ENCODE peak calls at places on chromosomes 16 and 17, in seven cellular contexts. One of them, this sample, is unnamed.

GRCh38 chr17:42537826-42538451 is 1.9 kb downstream of the NAGLU start:
- DNase-seq in fibroblast of lung: no peak
- DNase-seq in HCT116: no peak
- DNase-seq in H9: no peak
- DNase-seq in hepatocyte: no peak
- DNase-seq in GM12878: no peak
- DNase-seq in GM23338: no peak
- DNase-seq in this sample: no peak

GRCh38 chr17:46733837-46734516 is 84.5 kb downstream of the WNT3 start:
- DNase-seq in fibroblast of lung: peak; percentile 76
- DNase-seq in HCT116: no peak
- DNase-seq in H9: no peak
- DNase-seq in hepatocyte: no peak
- DNase-seq in GM12878: no peak
- DNase-seq in GM23338: no peak
- DNase-seq in this sample: peak; percentile 79

GRCh38 chr16:49514391-49514980 is 140.9 kb downstream of the C16orf78 start:
- DNase-seq in fibroblast of lung: no peak
- DNase-seq in HCT116: no peak
- DNase-seq in H9: no peak
- DNase-seq in hepatocyte: no peak
- DNase-seq in GM12878: no peak
- DNase-seq in GM23338: no peak
- DNase-seq in this sample: no peak

GRCh38 chr17:54982399-54982798 is 13.8 kb downstream of the STXBP4 start:
- DNase-seq in fibroblast of lung: peak; percentile 78
- DNase-seq in HCT116: no peak
- DNase-seq in H9: no peak
- DNase-seq in hepatocyte: no peak
- DNase-seq in GM12878: no peak
- DNase-seq in GM23338: no peak
- DNase-seq in this sample: no peak

GRCh38 chr17:27457731-27458523 is 1.7 kb downstream of the KSR1 start:
- DNase-seq in fibroblast of lung: no peak
- DNase-seq in HCT116: no peak
- DNase-seq in H9: no peak
- DNase-seq in hepatocyte: peak; percentile 37
- DNase-seq in GM12878: no peak
- DNase-seq in GM23338: peak; percentile 45
- DNase-seq in this sample: no peak

GRCh38 chr16:54174750-54175149 is 111.8 kb downstream of the IRX3 start:
- DNase-seq in fibroblast of lung: no peak
- DNase-seq in HCT116: no peak
- DNase-seq in H9: no peak
- DNase-seq in hepatocyte: no peak
- DNase-seq in GM12878: no peak
- DNase-seq in GM23338: no peak
- DNase-seq in this sample: no peak

GRCh38 chr16:30095166-30096078 is 591 bp downstream of the YPEL3 start:
- DNase-seq in fibroblast of lung: no peak
- DNase-seq in HCT116: no peak
- DNase-seq in H9: no peak
- DNase-seq in hepatocyte: no peak
- DNase-seq in GM12878: no peak
- DNase-seq in GM23338: peak; percentile 57
- DNase-seq in this sample: no peak

GRCh38 chr17:50046667-50047066 is 9.2 kb upstream of the ITGA3 start:
- DNase-seq in fibroblast of lung: no peak
- DNase-seq in HCT116: no peak
- DNase-seq in H9: no peak
- DNase-seq in hepatocyte: no peak
- DNase-seq in GM12878: no peak
- DNase-seq in GM23338: no peak
- DNase-seq in this sample: no peak

GRCh38 chr17:1829189-1829578 is 518 bp downstream of the SMYD4 start:
- DNase-seq in fibroblast of lung: peak; percentile 11
- DNase-seq in HCT116: no peak
- DNase-seq in H9: no peak
- DNase-seq in hepatocyte: peak; percentile 37
- DNase-seq in GM12878: no peak
- DNase-seq in GM23338: peak; percentile 53
- DNase-seq in this sample: peak; percentile 9

GRCh38 chr17:81697261-81698044 is 5.7 kb upstream of the MRPL12 start:
- DNase-seq in fibroblast of lung: no peak
- DNase-seq in HCT116: no peak
- DNase-seq in H9: no peak
- DNase-seq in hepatocyte: no peak
- DNase-seq in GM12878: no peak
- DNase-seq in GM23338: no peak
- DNase-seq in this sample: no peak

GRCh38 chr17:81703747-81704654 is 834 bp downstream of the MRPL12 start:
- DNase-seq in fibroblast of lung: no peak
- DNase-seq in HCT116: no peak
- DNase-seq in H9: no peak
- DNase-seq in hepatocyte: no peak
- DNase-seq in GM12878: no peak
- DNase-seq in GM23338: no peak
- DNase-seq in this sample: no peak

GRCh38 chr17:81702934-81703746 is at the start of gene MRPL12:
- DNase-seq in fibroblast of lung: peak; percentile 87
- DNase-seq in HCT116: peak; percentile 90
- DNase-seq in H9: peak; percentile 95
- DNase-seq in hepatocyte: peak; percentile 98
- DNase-seq in GM12878: peak; percentile 69
- DNase-seq in GM23338: peak; percentile 98
- DNase-seq in this sample: peak; percentile 95

GRCh38 chr17:81701288-81702071 is 1.7 kb upstream of the MRPL12 start:
- DNase-seq in fibroblast of lung: no peak
- DNase-seq in HCT116: no peak
- DNase-seq in H9: no peak
- DNase-seq in hepatocyte: peak; percentile 40
- DNase-seq in GM12878: no peak
- DNase-seq in GM23338: no peak
- DNase-seq in this sample: peak; percentile 25

GRCh38 chr17:81700353-81701287 is 2.5 kb upstream of the MRPL12 start:
- DNase-seq in fibroblast of lung: no peak
- DNase-seq in HCT116: no peak
- DNase-seq in H9: no peak
- DNase-seq in hepatocyte: no peak
- DNase-seq in GM12878: no peak
- DNase-seq in GM23338: no peak
- DNase-seq in this sample: no peak
- H3K4me2 ChIP-seq in fibroblast of lung: no peak overlapping the region
- H3K4me2 ChIP-seq in HCT116: peak overlapping the region; percentile 89
- H3K4me2 ChIP-seq in H9: no peak overlapping the region
- H3K4me2 ChIP-seq in hepatocyte: peak overlapping the region; percentile 94
- H3K4me2 ChIP-seq in GM12878: peak overlapping the region; percentile 91
- H3K4me2 ChIP-seq in GM23338: no peak overlapping the region
- H3K4me2 ChIP-seq in this sample: peak overlapping the region; percentile 97

GRCh38 chr16:24747425-24747824 is 18.0 kb downstream of the TNRC6A start:
- DNase-seq in fibroblast of lung: no peak
- DNase-seq in HCT116: no peak
- DNase-seq in H9: no peak
- DNase-seq in hepatocyte: no peak
- DNase-seq in GM12878: no peak
- DNase-seq in GM23338: no peak
- DNase-seq in this sample: no peak
- H4K20me1 ChIP-seq in fibroblast of lung: peaks cover 2% of the 10 kb centered on the region
- H4K20me1 ChIP-seq in HCT116: peaks cover 46% of the 10 kb centered on the region
- H4K20me1 ChIP-seq in H9: no peaks in the 10 kb centered on the region
- H4K20me1 ChIP-seq in hepatocyte: peaks cover 100% of the 10 kb centered on the region
- H4K20me1 ChIP-seq in GM12878: peaks cover 8% of the 10 kb centered on the region
- H4K20me1 ChIP-seq in GM23338: peaks cover 100% of the 10 kb centered on the region
- H4K20me1 ChIP-seq in this sample: peaks cover 21% of the 10 kb centered on the region

DNA sequence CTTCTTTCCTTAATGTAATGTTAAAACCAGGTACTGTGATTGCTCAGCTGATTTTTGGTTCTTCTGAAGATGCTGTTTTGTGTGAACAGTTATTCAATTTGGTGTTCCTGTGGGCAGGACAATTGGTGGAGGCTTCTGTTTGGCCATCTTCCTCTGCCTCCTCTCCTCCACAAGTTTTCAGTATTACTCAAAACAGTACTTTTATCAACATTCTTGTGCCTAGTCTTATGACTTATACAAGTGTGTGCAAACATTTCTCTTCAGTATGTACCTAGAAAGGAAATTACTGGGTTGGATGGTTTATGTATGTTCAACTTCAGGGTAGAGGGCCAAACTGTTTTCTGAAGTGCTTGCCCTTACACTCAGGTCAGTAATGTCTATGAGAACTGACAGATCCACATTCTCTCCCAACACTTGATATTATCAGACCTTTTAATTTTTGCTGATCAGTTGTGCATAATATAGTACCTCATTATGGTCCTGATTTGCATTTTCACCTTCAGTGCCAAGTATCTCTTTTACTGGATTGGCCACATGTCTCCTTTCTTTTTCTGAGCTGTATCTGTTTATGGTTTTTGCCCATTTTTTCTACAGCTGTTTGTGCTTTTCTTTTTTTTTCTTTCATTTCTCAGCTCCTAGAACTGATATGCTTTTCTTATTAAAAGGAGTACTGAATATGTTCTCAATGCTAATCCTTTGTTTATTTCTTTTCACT is 50.9 kb downstream of the ERCC4 start:
- DNase-seq in fibroblast of lung: no peak
- DNase-seq in HCT116: no peak
- DNase-seq in H9: no peak
- DNase-seq in hepatocyte: no peak
- DNase-seq in GM12878: no peak
- DNase-seq in GM23338: no peak
- DNase-seq in this sample: no peak
- H3K4me1 ChIP-seq in fibroblast of lung: no peaks in the 10 kb centered on the region
- H3K4me1 ChIP-seq in HCT116: no peaks in the 10 kb centered on the region
- H3K4me1 ChIP-seq in H9: no peaks in the 10 kb centered on the region
- H3K4me1 ChIP-seq in hepatocyte: no peaks in the 10 kb centered on the region
- H3K4me1 ChIP-seq in GM12878: peaks cover 4% of the 10 kb centered on the region
- H3K4me1 ChIP-seq in GM23338: no peaks in the 10 kb centered on the region
- H3K4me1 ChIP-seq in this sample: no peaks in the 10 kb centered on the region

GRCh38 chr16:48212033-48212432 is 32.1 kb upstream of the LONP2 start:
- DNase-seq in fibroblast of lung: no peak
- DNase-seq in HCT116: no peak
- DNase-seq in H9: no peak
- DNase-seq in hepatocyte: no peak
- DNase-seq in GM12878: no peak
- DNase-seq in GM23338: no peak
- DNase-seq in this sample: no peak

GRCh38 chr16:48206594-48207242 is 37.4 kb upstream of the LONP2 start:
- DNase-seq in fibroblast of lung: no peak
- DNase-seq in HCT116: no peak
- DNase-seq in H9: no peak
- DNase-seq in hepatocyte: no peak
- DNase-seq in GM12878: no peak
- DNase-seq in GM23338: no peak
- DNase-seq in this sample: peak; percentile 7

GRCh38 chr16:48215738-48216137 is 28.4 kb upstream of the LONP2 start:
- DNase-seq in fibroblast of lung: no peak
- DNase-seq in HCT116: no peak
- DNase-seq in H9: no peak
- DNase-seq in hepatocyte: no peak
- DNase-seq in GM12878: no peak
- DNase-seq in GM23338: no peak
- DNase-seq in this sample: no peak

GRCh38 chr16:48204825-48205151 is 39.3 kb upstream of the LONP2 start:
- DNase-seq in fibroblast of lung: no peak
- DNase-seq in HCT116: no peak
- DNase-seq in H9: no peak
- DNase-seq in hepatocyte: no peak
- DNase-seq in GM12878: no peak
- DNase-seq in GM23338: no peak
- DNase-seq in this sample: no peak

GRCh38 chr16:48210747-48211146 is 33.4 kb upstream of the LONP2 start:
- DNase-seq in fibroblast of lung: no peak
- DNase-seq in HCT116: no peak
- DNase-seq in H9: no peak
- DNase-seq in hepatocyte: no peak
- DNase-seq in GM12878: no peak
- DNase-seq in GM23338: no peak
- DNase-seq in this sample: no peak
- H3K4me2 ChIP-seq in fibroblast of lung: no peak overlapping the region
- H3K4me2 ChIP-seq in HCT116: no peak overlapping the region
- H3K4me2 ChIP-seq in H9: no peak overlapping the region
- H3K4me2 ChIP-seq in hepatocyte: no peak overlapping the region
- H3K4me2 ChIP-seq in GM12878: no peak overlapping the region
- H3K4me2 ChIP-seq in GM23338: no peak overlapping the region
- H3K4me2 ChIP-seq in this sample: no peak overlapping the region

DNA sequence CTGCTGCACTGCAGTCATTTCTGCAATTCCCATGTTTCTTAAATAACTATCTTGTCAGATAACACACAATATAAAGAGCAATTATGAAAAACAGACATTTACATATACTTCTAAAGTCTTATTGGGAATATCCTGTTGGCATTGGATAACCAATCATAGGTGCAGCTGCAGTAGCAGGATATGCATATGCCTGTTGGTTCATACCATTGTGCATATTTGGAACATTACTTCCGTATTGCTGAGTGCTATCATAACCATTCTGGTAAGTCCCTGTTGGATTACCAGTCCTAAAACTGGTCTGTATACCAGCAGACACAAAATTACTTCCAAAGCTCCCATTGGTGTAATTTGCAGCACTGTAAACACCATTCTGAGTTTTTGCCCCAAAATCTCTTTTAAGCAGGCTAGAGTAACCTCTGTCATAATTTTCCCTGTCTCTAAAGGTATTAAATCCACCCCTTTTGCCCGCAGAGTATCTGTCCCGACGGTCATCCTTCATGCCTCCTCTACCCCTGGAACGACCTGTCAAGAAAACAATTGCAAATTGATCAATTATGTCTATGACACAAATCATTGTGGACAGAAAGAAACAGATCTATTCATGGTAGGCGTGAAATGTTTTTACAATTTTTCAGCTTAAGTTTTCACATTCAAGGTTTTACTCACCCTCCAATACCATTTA is 3.1 kb upstream of the POLG2 start:
- DNase-seq in fibroblast of lung: peak; percentile 62
- DNase-seq in HCT116: no peak
- DNase-seq in H9: no peak
- DNase-seq in hepatocyte: no peak
- DNase-seq in GM12878: no peak
- DNase-seq in GM23338: no peak
- DNase-seq in this sample: peak; percentile 32
- H4K20me1 ChIP-seq in fibroblast of lung: peaks cover 13% of the 10 kb centered on the region
- H4K20me1 ChIP-seq in HCT116: peaks cover 64% of the 10 kb centered on the region
- H4K20me1 ChIP-seq in H9: no peaks in the 10 kb centered on the region
- H4K20me1 ChIP-seq in hepatocyte: peaks cover 70% of the 10 kb centered on the region
- H4K20me1 ChIP-seq in GM12878: peaks cover 6% of the 10 kb centered on the region
- H4K20me1 ChIP-seq in GM23338: peaks cover 54% of the 10 kb centered on the region
- H4K20me1 ChIP-seq in this sample: peaks cover 65% of the 10 kb centered on the region

GRCh38 chr16:85911531-85911930 is 12.6 kb downstream of the IRF8 start:
- DNase-seq in fibroblast of lung: no peak
- DNase-seq in HCT116: no peak
- DNase-seq in H9: no peak
- DNase-seq in hepatocyte: no peak
- DNase-seq in GM12878: no peak
- DNase-seq in GM23338: no peak
- DNase-seq in this sample: no peak
- H3K4me1 ChIP-seq in fibroblast of lung: no peaks in the 10 kb centered on the region
- H3K4me1 ChIP-seq in HCT116: no peaks in the 10 kb centered on the region
- H3K4me1 ChIP-seq in H9: peaks cover 3% of the 10 kb centered on the region
- H3K4me1 ChIP-seq in hepatocyte: peaks cover 22% of the 10 kb centered on the region
- H3K4me1 ChIP-seq in GM12878: peaks cover 79% of the 10 kb centered on the region
- H3K4me1 ChIP-seq in GM23338: peaks cover 6% of the 10 kb centered on the region
- H3K4me1 ChIP-seq in this sample: peaks cover 2% of the 10 kb centered on the region

GRCh38 chr17:65101371-65101770 is 35.8 kb upstream of the RGS9 start:
- DNase-seq in fibroblast of lung: no peak
- DNase-seq in HCT116: no peak
- DNase-seq in H9: no peak
- DNase-seq in hepatocyte: no peak
- DNase-seq in GM12878: no peak
- DNase-seq in GM23338: no peak
- DNase-seq in this sample: no peak
- H3K4me2 ChIP-seq in fibroblast of lung: peak overlapping the region; percentile 84
- H3K4me2 ChIP-seq in HCT116: peak overlapping the region; percentile 85
- H3K4me2 ChIP-seq in H9: peak overlapping the region; percentile 45
- H3K4me2 ChIP-seq in hepatocyte: peak overlapping the region; percentile 83
- H3K4me2 ChIP-seq in GM12878: peak overlapping the region; percentile 90
- H3K4me2 ChIP-seq in GM23338: peak overlapping the region; percentile 71
- H3K4me2 ChIP-seq in this sample: peak overlapping the region; percentile 92

GRCh38 chr17:30130121-30130520 is 13.5 kb downstream of the NSRP1 start:
- DNase-seq in fibroblast of lung: no peak
- DNase-seq in HCT116: no peak
- DNase-seq in H9: no peak
- DNase-seq in hepatocyte: no peak
- DNase-seq in GM12878: no peak
- DNase-seq in GM23338: peak; percentile 8
- DNase-seq in this sample: no peak
- H4K20me1 ChIP-seq in fibroblast of lung: no peaks in the 10 kb centered on the region
- H4K20me1 ChIP-seq in HCT116: peaks cover 21% of the 10 kb centered on the region
- H4K20me1 ChIP-seq in H9: no peaks in the 10 kb centered on the region
- H4K20me1 ChIP-seq in hepatocyte: peaks cover 23% of the 10 kb centered on the region
- H4K20me1 ChIP-seq in GM12878: no peaks in the 10 kb centered on the region
- H4K20me1 ChIP-seq in GM23338: no peaks in the 10 kb centered on the region
- H4K20me1 ChIP-seq in this sample: peaks cover 8% of the 10 kb centered on the region

This sample was measured in PC-3.